ENCODE peak calls at places on chromosomes 4 and X, in four cellular contexts. One of them, this sample, is unnamed.

GRCh38 chr4:184444953-184445309 is 29.4 kb downstream of the IRF2 start:
- DNase-seq in sigmoid colon: no peak
- DNase-seq in AG10803: no peak
- DNase-seq in skeletal muscle cell: no peak
- DNase-seq in this sample: no peak

GRCh38 chr4:184514121-184514988 is 40.0 kb upstream of the IRF2 start:
- DNase-seq in sigmoid colon: peak; percentile 86
- DNase-seq in AG10803: peak; percentile 88
- DNase-seq in skeletal muscle cell: peak; percentile 82
- DNase-seq in this sample: peak; percentile 89

GRCh38 chr4:127777487-127777886 is 4.6 kb upstream of the HSPA4L start:
- DNase-seq in sigmoid colon: no peak
- DNase-seq in skeletal muscle cell: no peak
- DNase-seq in AG10803: no peak
- DNase-seq in this sample: no peak

GRCh38 chr4:131347816-131348215 is 1801.3 kb upstream of the PCDH10 start:
- DNase-seq in skeletal muscle cell: no peak
- DNase-seq in AG10803: no peak
- DNase-seq in sigmoid colon: no peak
- DNase-seq in this sample: no peak

GRCh38 chr4:128354205-128354821 is 66.7 kb upstream of the PGRMC2 start:
- DNase-seq in skeletal muscle cell: peak; percentile 82
- DNase-seq in AG10803: peak; percentile 99
- DNase-seq in sigmoid colon: no peak
- DNase-seq in this sample: peak; percentile 87

GRCh38 chr4:15695240-15695699 is 7.6 kb upstream of the BST1 start:
- DNase-seq in skeletal muscle cell: peak; percentile 92
- DNase-seq in AG10803: peak; percentile 99
- DNase-seq in sigmoid colon: no peak
- DNase-seq in this sample: peak; percentile 92

GRCh38 chr4:108834787-108835384 is 72.0 kb upstream of the ETNPPL start:
- DNase-seq in skeletal muscle cell: no peak
- DNase-seq in AG10803: peak; percentile 64
- DNase-seq in sigmoid colon: no peak
- DNase-seq in this sample: peak; percentile 76

GRCh38 chrX:136497556-136498048 is at the start of gene HTATSF1:
- DNase-seq in skeletal muscle cell: no peak
- DNase-seq in AG10803: no peak
- DNase-seq in sigmoid colon: peak; percentile 67
- DNase-seq in this sample: no peak

GRCh38 chr4:16804581-16804980 is 93.9 kb downstream of the LDB2 start:
- DNase-seq in AG10803: no peak
- DNase-seq in skeletal muscle cell: no peak
- DNase-seq in sigmoid colon: no peak
- DNase-seq in this sample: no peak

GRCh38 chr4:22428441-22428840 is 87.4 kb downstream of the ADGRA3 start:
- DNase-seq in sigmoid colon: no peak
- DNase-seq in AG10803: no peak
- DNase-seq in skeletal muscle cell: no peak
- DNase-seq in this sample: no peak

GRCh38 chr4:178963646-178964045 is 1521.4 kb upstream of the AGA start:
- DNase-seq in AG10803: no peak
- DNase-seq in sigmoid colon: no peak
- DNase-seq in skeletal muscle cell: no peak
- DNase-seq in this sample: no peak

GRCh38 chr4:36420111-36420679 is 138.8 kb downstream of the DTHD1 start:
- DNase-seq in AG10803: no peak
- DNase-seq in skeletal muscle cell: no peak
- DNase-seq in sigmoid colon: no peak
- DNase-seq in this sample: no peak

GRCh38 chrX:20265726-20266681 is 705 bp downstream of the RPS6KA3 start:
- DNase-seq in sigmoid colon: peak; percentile 67
- DNase-seq in AG10803: peak; percentile 6
- DNase-seq in skeletal muscle cell: no peak
- DNase-seq in this sample: no peak

GRCh38 chrX:30893206-30893605 is 4.2 kb upstream of the TAB3 start:
- DNase-seq in AG10803: no peak
- DNase-seq in skeletal muscle cell: no peak
- DNase-seq in sigmoid colon: no peak
- DNase-seq in this sample: peak; percentile 41

GRCh38 chr4:173529505-173530325 is at the start of gene HAND2:
- DNase-seq in AG10803: peak; percentile 73
- DNase-seq in skeletal muscle cell: peak; percentile 67
- DNase-seq in sigmoid colon: peak; percentile 97
- DNase-seq in this sample: peak; percentile 93

GRCh38 chr4:110631582-110632505 is 9.0 kb upstream of the PITX2 start:
- DNase-seq in skeletal muscle cell: peak; percentile 62
- DNase-seq in AG10803: peak; percentile 70
- DNase-seq in sigmoid colon: peak; percentile 76
- DNase-seq in this sample: peak; percentile 89

GRCh38 chrX:124274438-124275166 is 57.9 kb upstream of the TEX13D start:
- DNase-seq in skeletal muscle cell: no peak
- DNase-seq in sigmoid colon: no peak
- DNase-seq in AG10803: no peak
- DNase-seq in this sample: no peak

GRCh38 chrX:108464604-108465003 is 25.0 kb downstream of the COL4A5 start:
- DNase-seq in sigmoid colon: no peak
- DNase-seq in skeletal muscle cell: no peak
- DNase-seq in AG10803: peak; percentile 13
- DNase-seq in this sample: no peak

GRCh38 chr4:173478136-173478860 is 51.7 kb downstream of the HAND2 start:
- DNase-seq in sigmoid colon: no peak
- DNase-seq in AG10803: peak; percentile 67
- DNase-seq in skeletal muscle cell: peak; percentile 40
- DNase-seq in this sample: peak; percentile 73

GRCh38 chrX:141760761-141761160 is 62.2 kb upstream of the SPANXD start:
- DNase-seq in AG10803: peak; percentile 0
- DNase-seq in skeletal muscle cell: peak; percentile 7
- DNase-seq in sigmoid colon: no peak
- DNase-seq in this sample: no peak

GRCh38 chr4:157885785-157886184 is 287.0 kb downstream of the GASK1B start:
- DNase-seq in AG10803: no peak
- DNase-seq in skeletal muscle cell: no peak
- DNase-seq in sigmoid colon: no peak
- DNase-seq in this sample: no peak

GRCh38 chrX:119775517-119776238 is 15.8 kb downstream of the RPL39 start:
- DNase-seq in sigmoid colon: no peak
- DNase-seq in AG10803: no peak
- DNase-seq in skeletal muscle cell: no peak
- DNase-seq in this sample: no peak

GRCh38 chr4:82706349-82707000 is 92.1 kb downstream of the SCD5 start:
- DNase-seq in AG10803: peak; percentile 50
- DNase-seq in skeletal muscle cell: no peak
- DNase-seq in sigmoid colon: no peak
- DNase-seq in this sample: peak; percentile 37

GRCh38 chrX:40908857-40909475 is 173.6 kb upstream of the MED14 start:
- DNase-seq in AG10803: peak; percentile 70
- DNase-seq in skeletal muscle cell: no peak
- DNase-seq in sigmoid colon: no peak
- DNase-seq in this sample: peak; percentile 33

GRCh38 chr4:68288046-68288740 is 42.7 kb upstream of the TMPRSS11B start:
- DNase-seq in AG10803: no peak
- DNase-seq in sigmoid colon: no peak
- DNase-seq in skeletal muscle cell: no peak
- DNase-seq in this sample: no peak

GRCh38 chr4:37682701-37683401 is 3.3 kb downstream of the RELL1 start:
- DNase-seq in skeletal muscle cell: no peak
- DNase-seq in sigmoid colon: no peak
- DNase-seq in AG10803: no peak
- DNase-seq in this sample: no peak

GRCh38 chrX:153824348-153824747 is 6.0 kb downstream of the PDZD4 start:
- DNase-seq in skeletal muscle cell: no peak
- DNase-seq in sigmoid colon: peak; percentile 42
- DNase-seq in AG10803: no peak
- DNase-seq in this sample: no peak

GRCh38 chr4:44927361-44928061 is 201.2 kb upstream of the GNPDA2 start:
- DNase-seq in sigmoid colon: no peak
- DNase-seq in AG10803: peak; percentile 5
- DNase-seq in skeletal muscle cell: no peak
- DNase-seq in this sample: peak; percentile 47

DNA sequence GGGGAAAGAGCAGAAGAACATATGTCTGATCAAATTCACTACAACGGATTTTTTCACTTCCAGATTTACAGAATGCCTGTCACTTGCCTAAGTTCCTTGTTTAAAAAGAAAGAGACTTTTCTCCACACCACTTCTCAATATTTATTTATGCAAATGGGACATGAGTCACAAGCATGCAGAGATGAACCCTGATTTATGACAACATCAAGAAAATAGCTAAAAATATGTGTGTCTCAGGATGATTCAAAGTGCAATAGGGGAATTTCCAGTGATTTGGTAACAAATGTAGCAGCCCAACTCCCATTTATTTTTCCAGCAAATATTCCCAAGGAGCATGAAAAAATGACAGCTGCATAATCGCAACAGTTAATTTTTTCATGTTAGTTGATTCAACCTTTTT is 180.4 kb upstream of the FAT1 start:
- DNase-seq in sigmoid colon: no peak
- DNase-seq in AG10803: peak; percentile 88
- DNase-seq in skeletal muscle cell: peak; percentile 72
- DNase-seq in this sample: peak; percentile 94
- H3K4me3 ChIP-seq in sigmoid colon: no peak overlapping the region
- H3K4me3 ChIP-seq in AG10803: no peak overlapping the region
- H3K4me3 ChIP-seq in skeletal muscle cell: no peak overlapping the region
- H3K4me3 ChIP-seq in this sample: no peak overlapping the region

DNA sequence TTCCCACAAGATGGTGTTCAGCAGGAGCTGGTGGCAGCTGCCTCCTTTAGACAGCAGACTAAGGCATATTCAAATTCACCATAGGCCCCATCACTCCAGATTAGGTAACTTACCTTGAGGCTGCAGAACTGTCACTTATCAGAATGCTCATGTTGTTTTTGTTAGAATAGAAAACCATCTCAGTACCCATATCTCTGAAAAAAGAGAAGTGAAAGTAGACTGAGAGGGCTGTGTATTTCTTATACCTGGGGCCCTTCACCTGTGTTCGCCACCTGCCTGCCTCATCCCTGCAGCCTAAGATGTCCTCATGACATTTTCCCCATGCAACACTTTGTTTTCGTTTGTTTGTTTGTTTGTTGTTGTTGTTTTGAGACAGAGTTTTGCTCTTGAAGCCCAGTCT is 32.9 kb upstream of the SPRY1 start:
- DNase-seq in AG10803: no peak
- DNase-seq in skeletal muscle cell: no peak
- DNase-seq in sigmoid colon: no peak
- DNase-seq in this sample: no peak
- H3K4me3 ChIP-seq in AG10803: no peak overlapping the region
- H3K4me3 ChIP-seq in skeletal muscle cell: no peak overlapping the region
- H3K4me3 ChIP-seq in sigmoid colon: no peak overlapping the region
- H3K4me3 ChIP-seq in this sample: no peak overlapping the region

DNA sequence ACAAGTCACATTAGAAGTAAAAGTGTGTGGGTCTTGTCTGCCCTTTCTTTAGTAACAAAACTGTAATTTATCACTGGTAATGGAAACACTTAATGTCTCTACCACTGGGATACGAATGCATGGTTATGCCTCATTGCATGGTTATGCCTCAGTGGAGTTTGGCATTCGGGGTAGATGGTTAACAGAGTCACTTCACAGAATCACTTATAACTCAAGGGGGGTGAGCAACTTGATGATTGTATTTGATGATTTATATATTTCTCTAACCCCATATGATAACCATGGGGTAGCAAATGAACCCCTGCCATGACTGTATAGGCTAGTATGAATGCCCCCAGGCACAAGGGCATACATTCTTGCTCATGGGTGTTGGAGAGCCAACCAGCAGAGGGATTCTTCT is 1.6 kb upstream of the ARHGAP6 start:
- DNase-seq in sigmoid colon: no peak
- DNase-seq in skeletal muscle cell: no peak
- DNase-seq in AG10803: no peak
- DNase-seq in this sample: no peak
- H3K4me3 ChIP-seq in sigmoid colon: peak overlapping the region; percentile 63
- H3K4me3 ChIP-seq in skeletal muscle cell: no peak overlapping the region
- H3K4me3 ChIP-seq in AG10803: no peak overlapping the region
- H3K4me3 ChIP-seq in this sample: no peak overlapping the region

GRCh38 chr4:98658287-98659105 is at the start of gene TSPAN5:
- DNase-seq in skeletal muscle cell: peak; percentile 43
- DNase-seq in sigmoid colon: peak; percentile 84
- DNase-seq in AG10803: peak; percentile 82
- DNase-seq in this sample: peak; percentile 78

GRCh38 chr4:98656443-98656842 is 2.0 kb downstream of the TSPAN5 start:
- DNase-seq in AG10803: no peak
- DNase-seq in sigmoid colon: no peak
- DNase-seq in skeletal muscle cell: no peak
- DNase-seq in this sample: no peak

GRCh38 chr4:98659741-98660507 is 1.5 kb upstream of the TSPAN5 start:
- DNase-seq in skeletal muscle cell: no peak
- DNase-seq in AG10803: peak; percentile 46
- DNase-seq in sigmoid colon: no peak
- DNase-seq in this sample: peak; percentile 64

GRCh38 chr4:98659106-98659592 is 738 bp upstream of the TSPAN5 start:
- DNase-seq in AG10803: peak; percentile 43
- DNase-seq in skeletal muscle cell: no peak
- DNase-seq in sigmoid colon: no peak
- DNase-seq in this sample: peak; percentile 56

DNA sequence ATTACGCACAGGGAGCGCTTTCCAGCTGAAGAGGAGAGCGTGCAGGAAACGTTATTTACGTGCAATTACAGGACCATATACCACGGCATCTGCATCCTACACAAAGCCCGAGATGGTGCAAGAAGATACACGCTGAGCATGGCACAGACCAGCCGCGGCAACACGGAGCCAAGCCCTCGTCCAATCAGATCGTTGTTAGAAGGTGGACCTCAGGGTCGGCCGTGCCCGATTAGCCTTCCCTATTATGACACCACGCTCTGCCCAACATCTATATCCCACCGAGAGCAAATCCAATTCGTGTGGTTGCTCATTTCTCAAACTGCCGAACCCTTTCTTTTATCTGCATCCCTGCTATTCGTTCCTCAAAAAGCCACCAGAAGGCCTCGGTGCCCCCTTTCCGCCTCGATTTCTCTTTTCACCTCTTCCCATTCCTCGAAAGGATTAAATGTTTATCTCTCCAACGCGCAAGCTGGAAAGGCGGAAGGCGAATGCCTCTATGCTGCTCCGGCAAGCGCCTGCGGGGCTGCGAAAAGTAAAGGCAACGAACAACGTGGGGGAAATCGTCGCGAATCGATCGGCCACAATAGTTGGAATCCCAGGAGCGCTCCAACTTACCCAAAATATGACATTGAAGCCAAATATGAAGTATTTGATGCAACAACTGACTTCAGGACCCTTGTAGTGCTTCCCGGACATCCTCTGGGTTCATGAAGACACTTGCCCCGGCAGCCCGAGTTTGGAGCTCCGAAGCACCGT is 702 bp downstream of the TSPAN5 start:
- DNase-seq in sigmoid colon: no peak
- DNase-seq in skeletal muscle cell: peak; percentile 56
- DNase-seq in AG10803: peak; percentile 65
- DNase-seq in this sample: peak; percentile 75
- H3K4me3 ChIP-seq in sigmoid colon: peak overlapping the region; percentile 59
- H3K4me3 ChIP-seq in skeletal muscle cell: peak overlapping the region; percentile 89
- H3K4me3 ChIP-seq in AG10803: peak overlapping the region; percentile 74
- H3K4me3 ChIP-seq in this sample: peak overlapping the region; percentile 78

This sample was measured in cardiac fibroblast.